ENCODE peak calls at places on chromosomes 11 and 22, in seven cellular contexts. One of them, this sample, is unnamed.

GRCh38 chr11:99351620-99352019 is 330.9 kb downstream of the CNTN5 start:
- DNase-seq in AG04450: no peak
- DNase-seq in neural progenitor cell: no peak
- DNase-seq in IMR-90: peak
- DNase-seq in fibroblast of villous mesenchyme: no peak
- DNase-seq in kidney epithelial cell: no peak
- DNase-seq in bronchial epithelial cell: no peak
- DNase-seq in this sample: peak

GRCh38 chr11:128471138-128471661 is 116.2 kb downstream of the ETS1 start:
- DNase-seq in AG04450: no peak
- DNase-seq in neural progenitor cell: no peak
- DNase-seq in IMR-90: no peak
- DNase-seq in fibroblast of villous mesenchyme: no peak
- DNase-seq in kidney epithelial cell: no peak
- DNase-seq in bronchial epithelial cell: no peak
- DNase-seq in this sample: no peak

GRCh38 chr11:19276859-19277808 is 36.4 kb upstream of the E2F8 start:
- DNase-seq in AG04450: no peak
- DNase-seq in neural progenitor cell: no peak
- DNase-seq in IMR-90: no peak
- DNase-seq in fibroblast of villous mesenchyme: peak
- DNase-seq in kidney epithelial cell: no peak
- DNase-seq in bronchial epithelial cell: peak
- DNase-seq in this sample: no peak

GRCh38 chr11:76686261-76687079 is 15.9 kb upstream of the LRRC32 start:
- DNase-seq in AG04450: no peak
- DNase-seq in neural progenitor cell: no peak
- DNase-seq in IMR-90: no peak
- DNase-seq in fibroblast of villous mesenchyme: no peak
- DNase-seq in kidney epithelial cell: no peak
- DNase-seq in bronchial epithelial cell: no peak
- DNase-seq in this sample: no peak

GRCh38 chr11:71247551-71248250 is 4.7 kb downstream of the SHANK2 start:
- DNase-seq in AG04450: no peak
- DNase-seq in neural progenitor cell: peak
- DNase-seq in IMR-90: no peak
- DNase-seq in fibroblast of villous mesenchyme: no peak
- DNase-seq in kidney epithelial cell: no peak
- DNase-seq in bronchial epithelial cell: no peak
- DNase-seq in this sample: no peak

GRCh38 chr11:59207988-59208432 is 4.7 kb downstream of the MPEG1 start:
- DNase-seq in AG04450: peak
- DNase-seq in neural progenitor cell: peak
- DNase-seq in IMR-90: peak
- DNase-seq in fibroblast of villous mesenchyme: peak
- DNase-seq in kidney epithelial cell: peak
- DNase-seq in bronchial epithelial cell: peak
- DNase-seq in this sample: no peak

GRCh38 chr11:33801821-33802413 is 27.6 kb upstream of the FBXO3 start:
- DNase-seq in AG04450: no peak
- DNase-seq in neural progenitor cell: peak
- DNase-seq in IMR-90: no peak
- DNase-seq in fibroblast of villous mesenchyme: no peak
- DNase-seq in kidney epithelial cell: no peak
- DNase-seq in bronchial epithelial cell: no peak
- DNase-seq in this sample: no peak

GRCh38 chr11:86047275-86047991 is 21.5 kb downstream of the PICALM start:
- DNase-seq in AG04450: no peak
- DNase-seq in neural progenitor cell: no peak
- DNase-seq in IMR-90: peak
- DNase-seq in fibroblast of villous mesenchyme: peak
- DNase-seq in kidney epithelial cell: peak
- DNase-seq in bronchial epithelial cell: peak
- DNase-seq in this sample: no peak

GRCh38 chr11:61055776-61056175 is 46.5 kb upstream of the CD5 start:
- DNase-seq in AG04450: no peak
- DNase-seq in neural progenitor cell: no peak
- DNase-seq in IMR-90: no peak
- DNase-seq in fibroblast of villous mesenchyme: no peak
- DNase-seq in kidney epithelial cell: no peak
- DNase-seq in bronchial epithelial cell: no peak
- DNase-seq in this sample: no peak

GRCh38 chr22:18954941-18955571 is 19.0 kb upstream of the PRODH start:
- DNase-seq in AG04450: no peak
- DNase-seq in neural progenitor cell: no peak
- DNase-seq in IMR-90: no peak
- DNase-seq in fibroblast of villous mesenchyme: no peak
- DNase-seq in kidney epithelial cell: no peak
- DNase-seq in bronchial epithelial cell: no peak
- DNase-seq in this sample: no peak

GRCh38 chr22:21449531-21450319 is 17.5 kb upstream of the TMEM191C start:
- DNase-seq in AG04450: no peak
- DNase-seq in neural progenitor cell: peak
- DNase-seq in IMR-90: peak
- DNase-seq in fibroblast of villous mesenchyme: peak
- DNase-seq in kidney epithelial cell: no peak
- DNase-seq in bronchial epithelial cell: no peak
- DNase-seq in this sample: no peak

GRCh38 chr22:48843640-48844039 is 984.0 kb downstream of the BRD1 start:
- DNase-seq in AG04450: no peak
- DNase-seq in neural progenitor cell: no peak
- DNase-seq in IMR-90: no peak
- DNase-seq in fibroblast of villous mesenchyme: no peak
- DNase-seq in kidney epithelial cell: no peak
- DNase-seq in bronchial epithelial cell: no peak
- DNase-seq in this sample: no peak

GRCh38 chr11:75644370-75644769 is 24.5 kb downstream of the MAP6 start:
- DNase-seq in AG04450: no peak
- DNase-seq in neural progenitor cell: no peak
- DNase-seq in IMR-90: no peak
- DNase-seq in fibroblast of villous mesenchyme: no peak
- DNase-seq in kidney epithelial cell: no peak
- DNase-seq in bronchial epithelial cell: no peak
- DNase-seq in this sample: no peak

GRCh38 chr22:41383085-41383484 is 1.3 kb downstream of the TEF start:
- DNase-seq in AG04450: no peak
- DNase-seq in neural progenitor cell: no peak
- DNase-seq in IMR-90: no peak
- DNase-seq in fibroblast of villous mesenchyme: no peak
- DNase-seq in kidney epithelial cell: no peak
- DNase-seq in bronchial epithelial cell: no peak
- DNase-seq in this sample: no peak

GRCh38 chr11:102733232-102733875 is 8.6 kb upstream of the MMP8 start:
- DNase-seq in AG04450: no peak
- DNase-seq in neural progenitor cell: peak
- DNase-seq in IMR-90: peak
- DNase-seq in fibroblast of villous mesenchyme: peak
- DNase-seq in kidney epithelial cell: peak
- DNase-seq in bronchial epithelial cell: peak
- DNase-seq in this sample: peak

GRCh38 chr22:46033256-46034200 is 56.6 kb upstream of the WNT7B start:
- DNase-seq in AG04450: no peak
- DNase-seq in neural progenitor cell: no peak
- DNase-seq in IMR-90: peak
- DNase-seq in fibroblast of villous mesenchyme: peak
- DNase-seq in kidney epithelial cell: no peak
- DNase-seq in bronchial epithelial cell: no peak
- DNase-seq in this sample: no peak

GRCh38 chr22:40024201-40025061 is 29.7 kb downstream of the FAM83F start:
- DNase-seq in AG04450: no peak
- DNase-seq in neural progenitor cell: peak
- DNase-seq in IMR-90: peak
- DNase-seq in fibroblast of villous mesenchyme: peak
- DNase-seq in kidney epithelial cell: no peak
- DNase-seq in bronchial epithelial cell: no peak
- DNase-seq in this sample: no peak

GRCh38 chr22:21028277-21029251 is 3.8 kb downstream of the SLC7A4 start:
- DNase-seq in AG04450: no peak
- DNase-seq in neural progenitor cell: no peak
- DNase-seq in IMR-90: no peak
- DNase-seq in fibroblast of villous mesenchyme: no peak
- DNase-seq in kidney epithelial cell: no peak
- DNase-seq in bronchial epithelial cell: no peak
- DNase-seq in this sample: no peak

GRCh38 chr11:128453444-128454336 is 133.7 kb downstream of the ETS1 start:
- DNase-seq in AG04450: peak
- DNase-seq in neural progenitor cell: no peak
- DNase-seq in IMR-90: peak
- DNase-seq in fibroblast of villous mesenchyme: peak
- DNase-seq in kidney epithelial cell: peak
- DNase-seq in bronchial epithelial cell: peak
- DNase-seq in this sample: peak

DNA sequence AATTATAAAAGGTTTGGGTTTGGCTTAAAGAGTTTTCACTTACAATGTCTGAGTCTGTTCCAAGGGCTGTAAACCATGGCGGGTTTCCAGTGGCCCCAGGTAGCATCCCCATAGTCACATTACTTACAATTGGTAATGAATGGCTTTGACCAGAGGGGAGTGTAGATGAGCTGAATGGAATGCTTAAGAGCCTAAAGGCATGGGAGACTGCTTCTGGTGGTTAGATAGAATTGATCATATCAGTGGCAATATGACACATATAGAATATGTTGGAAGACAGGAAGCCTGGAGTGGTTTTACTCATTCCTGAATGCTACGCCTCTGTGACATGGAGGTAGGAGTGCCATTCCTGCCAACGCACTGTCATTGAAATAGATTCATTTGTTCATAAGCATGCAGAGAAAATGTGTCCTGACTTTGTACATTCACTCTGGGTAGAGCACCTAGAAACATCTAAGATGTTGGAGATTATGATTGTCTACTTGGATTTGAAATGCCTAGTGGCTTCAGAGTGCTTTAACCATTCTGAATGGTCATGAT is 183.3 kb downstream of the BLID start:
- DNase-seq in AG04450: no peak
- DNase-seq in neural progenitor cell: no peak
- DNase-seq in IMR-90: no peak
- DNase-seq in fibroblast of villous mesenchyme: no peak
- DNase-seq in kidney epithelial cell: no peak
- DNase-seq in bronchial epithelial cell: no peak
- DNase-seq in this sample: no peak
- TF ChIP-seq CTCF in AG04450: no peak
- TF ChIP-seq CTCF in neural progenitor cell: no peak
- TF ChIP-seq CTCF in IMR-90: no peak
- TF ChIP-seq CTCF in fibroblast of villous mesenchyme: no peak
- TF ChIP-seq CTCF in kidney epithelial cell: no peak
- TF ChIP-seq CTCF in bronchial epithelial cell: no peak
- TF ChIP-seq CTCF in this sample: no peak

DNA sequence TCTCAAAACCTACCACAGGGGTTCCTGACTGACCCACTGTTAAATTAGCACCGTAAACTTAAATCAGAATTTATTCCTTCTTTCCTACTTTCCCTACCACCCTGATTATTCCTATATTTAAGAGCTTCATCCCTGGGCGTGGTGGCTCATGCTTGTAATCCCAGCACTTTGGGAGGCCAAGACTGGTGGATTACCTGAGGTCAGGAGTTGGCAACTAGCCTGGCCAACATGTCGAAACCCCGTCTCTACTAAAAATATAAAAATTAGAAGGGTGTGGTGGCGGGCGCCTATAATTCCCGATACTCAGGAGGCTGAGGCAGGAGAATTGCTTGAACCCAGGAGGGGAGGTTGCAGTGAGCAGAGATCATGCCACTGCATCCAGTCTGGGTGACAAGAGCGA is 20.3 kb downstream of the ALG9 start:
- DNase-seq in AG04450: no peak
- DNase-seq in neural progenitor cell: no peak
- DNase-seq in IMR-90: no peak
- DNase-seq in fibroblast of villous mesenchyme: no peak
- DNase-seq in kidney epithelial cell: no peak
- DNase-seq in bronchial epithelial cell: no peak
- DNase-seq in this sample: no peak
- H3K4me3 ChIP-seq in AG04450: no peak
- H3K4me3 ChIP-seq in neural progenitor cell: no peak
- H3K4me3 ChIP-seq in IMR-90: no peak
- H3K4me3 ChIP-seq in fibroblast of villous mesenchyme: no peak
- H3K4me3 ChIP-seq in kidney epithelial cell: no peak
- H3K4me3 ChIP-seq in bronchial epithelial cell: no peak
- H3K4me3 ChIP-seq in this sample: no peak

GRCh38 chr22:43179151-43179910 is 7.6 kb downstream of the TTLL12 start:
- DNase-seq in AG04450: no peak
- DNase-seq in neural progenitor cell: no peak
- DNase-seq in IMR-90: no peak
- DNase-seq in fibroblast of villous mesenchyme: no peak
- DNase-seq in kidney epithelial cell: no peak
- DNase-seq in bronchial epithelial cell: no peak
- DNase-seq in this sample: no peak

GRCh38 chr22:43181321-43182076 is 5.4 kb downstream of the TTLL12 start:
- DNase-seq in AG04450: no peak
- DNase-seq in neural progenitor cell: no peak
- DNase-seq in IMR-90: no peak
- DNase-seq in fibroblast of villous mesenchyme: no peak
- DNase-seq in kidney epithelial cell: no peak
- DNase-seq in bronchial epithelial cell: no peak
- DNase-seq in this sample: no peak

GRCh38 chr22:43180670-43181069 is 6.3 kb downstream of the TTLL12 start:
- DNase-seq in AG04450: no peak
- DNase-seq in neural progenitor cell: no peak
- DNase-seq in IMR-90: no peak
- DNase-seq in fibroblast of villous mesenchyme: no peak
- DNase-seq in kidney epithelial cell: no peak
- DNase-seq in bronchial epithelial cell: no peak
- DNase-seq in this sample: no peak

GRCh38 chr22:43182118-43182517 is 4.8 kb downstream of the TTLL12 start:
- DNase-seq in AG04450: no peak
- DNase-seq in neural progenitor cell: no peak
- DNase-seq in IMR-90: no peak
- DNase-seq in fibroblast of villous mesenchyme: no peak
- DNase-seq in kidney epithelial cell: no peak
- DNase-seq in bronchial epithelial cell: no peak
- DNase-seq in this sample: no peak

DNA sequence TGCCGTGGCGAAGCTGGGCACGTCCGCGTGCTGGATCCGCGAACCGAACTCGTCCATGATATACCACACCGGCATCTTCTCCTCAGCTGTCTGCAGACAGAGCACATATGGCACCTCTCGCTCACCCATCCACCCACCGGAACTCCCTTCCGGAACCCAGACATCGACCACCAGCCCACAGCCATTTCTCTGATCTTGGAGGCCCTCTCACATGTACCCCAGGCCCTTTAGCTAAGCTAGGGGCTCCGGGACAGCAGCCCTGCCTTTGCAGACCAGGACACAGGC is 7.1 kb downstream of the TTLL12 start:
- DNase-seq in AG04450: no peak
- DNase-seq in neural progenitor cell: no peak
- DNase-seq in IMR-90: no peak
- DNase-seq in fibroblast of villous mesenchyme: no peak
- DNase-seq in kidney epithelial cell: no peak
- DNase-seq in bronchial epithelial cell: no peak
- DNase-seq in this sample: no peak
- TF ChIP-seq CTCF in AG04450: no peak
- TF ChIP-seq CTCF in neural progenitor cell: no peak
- TF ChIP-seq CTCF in IMR-90: no peak
- TF ChIP-seq CTCF in fibroblast of villous mesenchyme: no peak
- TF ChIP-seq CTCF in kidney epithelial cell: no peak
- TF ChIP-seq CTCF in bronchial epithelial cell: no peak
- TF ChIP-seq CTCF in this sample: no peak

DNA sequence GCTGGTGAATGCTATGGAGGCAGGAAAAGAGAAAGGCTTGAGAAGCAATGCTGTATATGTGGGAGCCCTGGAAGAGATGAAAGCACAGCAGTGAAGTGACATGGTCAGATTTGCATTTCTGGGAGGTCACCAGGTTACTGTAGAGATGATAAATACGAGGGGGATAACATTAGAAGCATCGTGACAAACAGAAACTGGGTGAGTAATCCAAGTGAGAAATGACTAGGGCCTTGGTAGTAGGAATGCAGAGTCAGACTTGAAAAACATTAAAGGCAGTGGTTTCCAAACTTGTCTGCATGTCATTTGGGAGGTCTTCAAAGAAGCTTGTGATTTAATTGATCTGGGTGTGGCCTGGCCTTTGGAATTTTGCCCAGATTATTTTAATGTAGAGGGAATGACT is 44.0 kb downstream of the CCDC34 start:
- DNase-seq in AG04450: no peak
- DNase-seq in neural progenitor cell: no peak
- DNase-seq in IMR-90: peak
- DNase-seq in fibroblast of villous mesenchyme: no peak
- DNase-seq in kidney epithelial cell: peak
- DNase-seq in bronchial epithelial cell: peak
- DNase-seq in this sample: no peak
- H3K4me3 ChIP-seq in AG04450: no peak
- H3K4me3 ChIP-seq in neural progenitor cell: no peak
- H3K4me3 ChIP-seq in IMR-90: no peak
- H3K4me3 ChIP-seq in fibroblast of villous mesenchyme: no peak
- H3K4me3 ChIP-seq in kidney epithelial cell: no peak
- H3K4me3 ChIP-seq in bronchial epithelial cell: no peak
- H3K4me3 ChIP-seq in this sample: no peak

This sample was measured in retinal pigment epithelial cell.